ENCODE peak calls at places on chromosomes 6 and 20, in nine cellular contexts. J is naive thymus-derived CD4-positive, alpha-beta T cell; N is RPMI8226; X is LoVo; I is caudate nucleus; B is RWPE1; S is progenitor cell of endocrine pancreas; P is COR-L47; R is heart right ventricle. A is an unnamed sample.

GRCh38 chr6:13711384-13711725 is 280 bp downstream of the RANBP9 start:
- DNase-seq in J (no peak), N (peak; percentile 91), X (peak; percentile 69), I (no peak), B (no peak), S (no peak), P (no peak), R (no peak), A (no peak)

GRCh38 chr20:20761302-20761701 is 48.9 kb upstream of the RALGAPA2 start:
- DNase-seq in J (no peak), N (no peak), X (no peak), I (no peak), B (no peak), S (no peak), P (no peak), R (no peak), A (peak; percentile 87)

GRCh38 chr6:88611721-88612120 is 351.7 kb downstream of the RNGTT start:
- DNase-seq in J (no peak), N (no peak), X (no peak), I (no peak), B (no peak), S (no peak), P (no peak), R (no peak), A (no peak)

GRCh38 chr6:34657037-34657306 is 39.6 kb downstream of the ILRUN start:
- DNase-seq in J (no peak), N (peak; percentile 27), X (no peak), I (no peak), B (no peak), S (no peak), P (peak; percentile 29), R (no peak), A (no peak)

GRCh38 chr6:78513856-78514255 is 353.5 kb upstream of the IRAK1BP1 start:
- DNase-seq in J (no peak), N (no peak), X (no peak), I (no peak), B (no peak), S (no peak), P (no peak), R (no peak), A (no peak)

GRCh38 chr6:97059473-97059872 is 134.9 kb downstream of the KLHL32 start:
- DNase-seq in J (peak; percentile 29), N (peak; percentile 40), X (peak; percentile 49), I (no peak), B (peak; percentile 34), S (no peak), P (peak; percentile 35), R (no peak), A (peak; percentile 30)

GRCh38 chr6:108903796-108904195 is 55.6 kb downstream of the ARMC2 start:
- DNase-seq in J (no peak), N (no peak), X (peak; percentile 73), I (no peak), B (no peak), S (no peak), P (no peak), R (no peak), A (no peak)

GRCh38 chr20:62367136-62367482 is at the start of gene LAMA5:
- DNase-seq in J (no peak), N (peak; percentile 75), X (peak; percentile 63), I (no peak), B (peak; percentile 78), S (peak; percentile 65), P (no peak), R (peak; percentile 73), A (no peak)

GRCh38 chr20:48758206-48758820 is 69.5 kb downstream of the PREX1 start:
- DNase-seq in J (no peak), N (no peak), X (no peak), I (no peak), B (no peak), S (no peak), P (no peak), R (no peak), A (no peak)

GRCh38 chr6:16301511-16301910 is 63.1 kb downstream of the GMPR start:
- DNase-seq in J (no peak), N (no peak), X (no peak), I (no peak), B (no peak), S (no peak), P (no peak), R (no peak), A (no peak)

GRCh38 chr6:40743226-40743625 is 156.1 kb upstream of the LRFN2 start:
- DNase-seq in J (no peak), N (no peak), X (no peak), I (no peak), B (no peak), S (no peak), P (no peak), R (no peak), A (no peak)

GRCh38 chr20:5841492-5841891 is 91.3 kb downstream of the SHLD1 start:
- DNase-seq in J (no peak), N (no peak), X (no peak), I (no peak), B (no peak), S (no peak), P (no peak), R (no peak), A (no peak)

GRCh38 chr6:43608310-43608763 is 20.7 kb downstream of the GTPBP2 start:
- DNase-seq in J (peak; percentile 44), N (peak; percentile 66), X (peak; percentile 63), I (no peak), B (peak; percentile 56), S (peak; percentile 55), P (peak; percentile 65), R (no peak), A (peak; percentile 82)

GRCh38 chr6:168037242-168037641 is 39.8 kb downstream of the KIF25 start:
- DNase-seq in J (no peak), N (no peak), X (no peak), I (no peak), B (no peak), S (no peak), P (no peak), R (no peak), A (no peak)

GRCh38 chr20:61173966-61174725 is 77.9 kb upstream of the CDH4 start:
- DNase-seq in J (no peak), N (no peak), X (no peak), I (no peak), B (no peak), S (no peak), P (no peak), R (no peak), A (no peak)

GRCh38 chr6:33091957-33092356 is 16.2 kb downstream of the HLA-DPB1 start:
- DNase-seq in J (peak; percentile 47), N (peak; percentile 61), X (no peak), I (no peak), B (no peak), S (no peak), P (no peak), R (peak; percentile 43), A (no peak)

GRCh38 chr6:25026723-25027122 is 91.0 kb upstream of the RIPOR2 start:
- DNase-seq in J (no peak), N (peak; percentile 91), X (no peak), I (no peak), B (no peak), S (no peak), P (peak; percentile 18), R (no peak), A (no peak)

GRCh38 chr20:5757949-5758348 is 7.7 kb downstream of the SHLD1 start:
- DNase-seq in J (no peak), N (no peak), X (no peak), I (no peak), B (no peak), S (no peak), P (no peak), R (no peak), A (no peak)

GRCh38 chr6:139152892-139153271 is 18.0 kb downstream of the HECA start:
- DNase-seq in J (no peak), N (no peak), X (no peak), I (no peak), B (no peak), S (no peak), P (no peak), R (no peak), A (no peak)

GRCh38 chr20:3446779-3447178 is 24.0 kb upstream of the ATRN start:
- DNase-seq in J (no peak), N (no peak), X (peak; percentile 3), I (no peak), B (peak; percentile 41), S (no peak), P (no peak), R (no peak), A (no peak)

GRCh38 chr6:53011993-53012392 is 16.9 kb upstream of the GSTA4 start:
- DNase-seq in J (no peak), N (no peak), X (no peak), I (no peak), B (no peak), S (no peak), P (no peak), R (no peak), A (no peak)